ENCODE peak calls at places on chromosomes 4 and X, in seven cellular contexts. E is GM12878, J is fibroblast of lung, T is mammary epithelial cell, S is upper lobe of left lung, G is HCT116, Q is suprapubic skin. P is an unnamed sample. For H3K36me3, the result is how much of the 10 kb centered on the place peaks cover.

GRCh38 chr4:107999932-108000539 is 10.3 kb downstream of the HADH start:
- DNase-seq in E (no peak), J (peak), T (no peak), S (no peak), G (no peak), Q (no peak), P (no peak)

GRCh38 chrX:68953331-68953730 is 124.5 kb downstream of the EFNB1 start:
- DNase-seq in E (no peak), J (no peak), T (no peak), S (no peak), G (no peak), Q (no peak), P (no peak)

GRCh38 chr4:139015948-139016451 is 419 bp downstream of the NOCT start:
- DNase-seq in E (no peak), J (peak), T (peak), S (peak), G (no peak), Q (no peak), P (no peak)

GRCh38 chr4:173879286-173879908 is 349.4 kb upstream of the HAND2 start:
- DNase-seq in E (no peak), J (no peak), T (no peak), S (no peak), G (no peak), Q (no peak), P (no peak)

GRCh38 chr4:153759407-153760226 is at the start of gene RNF175:
- DNase-seq in E (no peak), J (no peak), T (no peak), S (peak), G (no peak), Q (no peak), P (no peak)

GRCh38 chr4:72112514-72113156 is 80.8 kb downstream of the NPFFR2 start:
- DNase-seq in E (peak), J (peak), T (peak), S (no peak), G (peak), Q (no peak), P (peak)

GRCh38 chr4:31107362-31107761 is 387.2 kb downstream of the PCDH7 start:
- DNase-seq in E (no peak), J (peak), T (peak), S (no peak), G (peak), Q (no peak), P (no peak)

GRCh38 chr4:17961249-17961648 is 60.3 kb downstream of the LCORL start:
- DNase-seq in E (no peak), J (no peak), T (no peak), S (no peak), G (no peak), Q (no peak), P (no peak)

GRCh38 chr4:89751416-89751815 is 85.5 kb downstream of the SNCA start:
- DNase-seq in E (no peak), J (no peak), T (no peak), S (no peak), G (no peak), Q (no peak), P (no peak)

GRCh38 chr4:96845798-96846197 is 1005.9 kb downstream of the PDHA2 start:
- DNase-seq in E (no peak), J (no peak), T (no peak), S (no peak), G (no peak), Q (no peak), P (no peak)

GRCh38 chr4:140726776-140727500 is 29.2 kb downstream of the TBC1D9 start:
- DNase-seq in E (no peak), J (no peak), T (peak), S (no peak), G (no peak), Q (no peak), P (no peak)

GRCh38 chr4:186948361-186949291 is 225.0 kb upstream of the FAT1 start:
- DNase-seq in E (no peak), J (peak), T (no peak), S (no peak), G (no peak), Q (no peak), P (no peak)

GRCh38 chr4:168848977-168849687 is 160.9 kb downstream of the CBR4 start:
- DNase-seq in E (no peak), J (no peak), T (peak), S (no peak), G (no peak), Q (no peak), P (no peak)

GRCh38 chr4:38075370-38076152 is 115.4 kb downstream of the PTTG2 start:
- DNase-seq in E (no peak), J (peak), T (peak), S (no peak), G (no peak), Q (no peak), P (no peak)

GRCh38 chr4:53680588-53680987 is 89.3 kb upstream of the LNX1 start:
- DNase-seq in E (no peak), J (no peak), T (no peak), S (no peak), G (no peak), Q (no peak), P (no peak)

GRCh38 chr4:147616849-147617172 is 386 bp upstream of the TMEM184C start:
- DNase-seq in E (no peak), J (no peak), T (no peak), S (no peak), G (no peak), Q (no peak), P (no peak)

GRCh38 chr4:140448830-140449229 is 21.4 kb upstream of the CLGN start:
- DNase-seq in E (no peak), J (peak), T (no peak), S (no peak), G (no peak), Q (no peak), P (no peak)

GRCh38 chr4:75710246-75710645 is 14.1 kb upstream of the USO1 start:
- DNase-seq in E (no peak), J (no peak), T (no peak), S (no peak), G (no peak), Q (no peak), P (no peak)

GRCh38 chrX:124240422-124240821 is 92.0 kb upstream of the TEX13D start:
- DNase-seq in E (no peak), J (peak), T (no peak), S (no peak), G (no peak), Q (no peak), P (no peak)

GRCh38 chr4:83646538-83646937 is 110.6 kb downstream of the GPAT3 start:
- DNase-seq in E (no peak), J (no peak), T (no peak), S (no peak), G (no peak), Q (no peak), P (no peak)

GRCh38 chrX:439236-439635 is 52.5 kb upstream of the PPP2R3B start:
- DNase-seq in E (no peak), J (no peak), T (no peak), S (no peak), G (no peak), Q (no peak), P (no peak)

GRCh38 chrX:23785564-23785963 is 2.6 kb downstream of the SAT1 start:
- DNase-seq in E (no peak), J (no peak), T (no peak), S (no peak), G (no peak), Q (no peak), P (no peak)

GRCh38 chrX:133921764-133922389 is 63.5 kb downstream of the GPC3 start:
- DNase-seq in E (no peak), J (peak), T (peak), S (no peak), G (peak), Q (no peak), P (no peak)

GRCh38 chr4:180932365-180933001 is 1310.7 kb upstream of the TENM3 start:
- DNase-seq in E (no peak), J (peak), T (no peak), S (no peak), G (no peak), Q (no peak), P (no peak)

GRCh38 chrX:100652266-100652665 is 8.3 kb downstream of the SRPX2 start:
- DNase-seq in E (no peak), J (no peak), T (no peak), S (no peak), G (no peak), Q (no peak), P (no peak)

GRCh38 chr4:109315818-109316217 is 13.4 kb upstream of the COL25A1 start:
- DNase-seq in E (no peak), J (no peak), T (no peak), S (no peak), G (no peak), Q (no peak), P (no peak)

DNA sequence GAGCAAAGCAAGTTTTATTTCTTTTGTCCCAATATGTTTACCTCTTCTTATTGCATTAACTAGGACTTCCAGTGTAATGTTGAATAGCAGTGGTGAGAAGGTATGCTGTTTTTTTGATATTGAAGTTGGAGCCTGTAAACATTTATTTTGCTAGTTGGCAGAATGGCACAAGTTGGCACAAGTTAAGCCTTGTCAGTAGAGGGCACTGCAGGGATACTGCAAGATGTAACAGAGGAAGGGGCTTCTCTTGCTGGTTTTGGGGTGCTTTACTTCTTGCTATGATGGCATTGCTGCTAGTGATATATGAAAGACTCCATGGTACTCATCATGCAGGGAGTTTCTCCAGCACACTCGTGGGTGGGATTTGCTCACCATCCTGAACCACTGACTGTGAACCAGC is 327.3 kb upstream of the ARX start:
- DNase-seq in E (no peak), J (no peak), T (no peak), S (no peak), G (no peak), Q (no peak), P (no peak)
- TF ChIP-seq CTCF in E (no peak), J (no peak), T (no peak), S (no peak), G (no peak), Q (no peak), P (no peak)

DNA sequence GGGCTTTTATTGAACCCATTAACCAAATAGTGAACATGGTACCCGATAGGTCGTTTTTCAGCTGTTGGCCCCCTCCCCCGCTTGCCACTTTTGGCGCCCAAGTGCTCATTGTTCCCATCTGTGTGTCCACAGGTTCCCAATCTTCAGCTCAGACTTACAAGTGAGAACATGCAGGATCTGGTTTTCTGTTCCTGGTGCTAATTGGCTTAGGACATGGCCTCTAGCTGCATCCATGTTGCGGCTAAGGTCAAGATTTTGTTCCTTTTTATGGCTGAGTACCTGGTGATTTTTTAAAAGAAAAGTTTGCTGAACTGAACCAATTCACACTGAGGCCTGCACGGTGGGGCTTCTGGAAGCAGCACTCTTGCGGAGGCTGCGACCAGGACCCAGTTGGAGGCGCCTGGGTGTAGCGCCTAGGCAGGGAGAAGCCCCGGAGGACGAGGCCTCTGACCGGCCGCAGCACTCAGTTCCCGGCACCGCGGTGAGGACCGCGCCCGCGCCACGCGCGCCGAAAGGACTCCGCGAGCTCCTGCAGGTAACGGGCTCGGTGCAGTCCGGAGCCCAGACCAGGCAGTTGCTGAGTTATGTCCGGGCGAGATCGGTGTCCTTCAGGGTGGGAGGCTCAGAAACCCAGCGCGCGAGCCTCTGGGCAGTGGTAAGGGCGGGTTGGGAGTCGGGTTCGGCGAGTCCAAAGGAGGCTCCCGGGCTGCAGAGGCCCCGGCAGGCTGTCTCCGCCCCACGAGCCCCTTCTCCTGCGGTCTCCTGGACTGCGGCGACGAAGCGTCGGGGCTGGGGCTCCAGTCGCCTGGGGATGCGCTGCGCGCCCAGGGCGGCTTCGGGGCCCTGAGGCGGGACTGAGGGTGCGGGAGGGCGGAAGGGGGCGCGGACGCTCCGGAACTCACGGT is 15.8 kb upstream of the SLC25A4 start:
- DNase-seq in E (no peak), J (no peak), T (peak), S (peak), G (no peak), Q (no peak), P (peak)
- H3K4me3 ChIP-seq in E (no peak), J (peak), T (peak), S (peak), G (no peak), Q (peak), P (no peak)

DNA sequence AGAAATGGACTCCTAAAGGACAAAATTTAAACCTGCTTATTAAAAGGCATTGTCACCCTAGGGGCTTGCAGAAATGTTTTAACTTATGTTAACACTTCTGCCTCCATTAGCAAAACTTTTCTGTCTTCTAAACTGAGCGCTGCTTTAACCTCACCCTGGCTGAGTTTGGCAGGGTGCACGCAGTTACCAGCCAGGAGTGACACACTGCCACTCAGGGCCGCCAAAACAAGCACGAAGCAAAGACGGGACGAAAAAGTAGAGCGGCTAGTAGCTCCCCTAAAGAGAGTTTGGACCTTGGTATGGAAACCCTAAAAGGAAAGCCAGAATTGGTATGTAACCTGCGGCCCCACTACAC is 23.8 kb upstream of the UVSSA start:
- DNase-seq in E (no peak), J (no peak), T (no peak), S (no peak), G (no peak), Q (no peak), P (no peak)
- H3K36me3 ChIP-seq in E (under half), J (under half), T (under half), S (half or more), G (under half), Q (half or more), P (under half)

DNA sequence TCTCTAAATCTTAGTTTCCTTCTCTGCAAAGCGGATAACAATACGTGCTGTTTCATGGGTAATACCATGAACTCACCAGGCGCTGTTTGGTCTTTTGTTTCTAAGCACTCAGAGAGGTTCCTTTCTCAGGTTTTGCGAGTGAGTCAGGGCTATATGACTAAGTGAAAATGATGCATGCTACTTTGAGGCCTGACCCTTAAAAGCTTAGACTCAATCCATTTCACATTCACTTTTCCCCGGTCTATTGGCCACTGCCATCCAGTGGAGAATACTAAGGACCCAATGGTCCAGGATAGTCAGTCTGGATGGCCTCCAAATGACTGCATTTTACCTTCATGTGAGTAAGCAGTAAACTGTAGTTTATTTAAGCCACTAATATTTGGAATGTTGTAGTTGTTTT is 400.8 kb upstream of the SLIT2 start:
- DNase-seq in E (no peak), J (peak), T (peak), S (no peak), G (peak), Q (no peak), P (no peak)
- TF ChIP-seq CTCF in E (no peak), J (no peak), T (no peak), S (no peak), G (no peak), Q (no peak), P (no peak)

GRCh38 chr4:44446191-44446590 is 2.4 kb downstream of the KCTD8 start:
- DNase-seq in E (no peak), J (peak), T (no peak), S (no peak), G (no peak), Q (no peak), P (no peak)
- H3K4me3 ChIP-seq in E (no peak), J (no peak), T (no peak), S (no peak), G (no peak), Q (no peak), P (no peak)

GRCh38 chr4:127888559-127888958 is 7.9 kb downstream of the PLK4 start:
- DNase-seq in E (no peak), J (no peak), T (no peak), S (no peak), G (no peak), Q (no peak), P (no peak)

GRCh38 chr4:127889903-127890302 is 9.2 kb downstream of the PLK4 start:
- DNase-seq in E (no peak), J (no peak), T (no peak), S (no peak), G (no peak), Q (no peak), P (no peak)
- H3K36me3 ChIP-seq in E (under half), J (under half), T (half or more), S (under half), G (half or more), Q (under half), P (under half)

GRCh38 chr4:176897226-176897625 is 104.5 kb upstream of the VEGFC start:
- DNase-seq in E (no peak), J (no peak), T (no peak), S (no peak), G (no peak), Q (no peak), P (no peak)
- TF ChIP-seq CTCF in E (no peak), J (no peak), T (no peak), S (no peak), G (no peak), Q (no peak), P (no peak)

GRCh38 chr4:184456337-184456736 is 18.0 kb downstream of the IRF2 start:
- DNase-seq in E (no peak), J (no peak), T (no peak), S (peak), G (no peak), Q (no peak), P (no peak)

GRCh38 chr4:184451726-184452125 is 22.6 kb downstream of the IRF2 start:
- DNase-seq in E (no peak), J (no peak), T (no peak), S (no peak), G (no peak), Q (no peak), P (no peak)

GRCh38 chr4:184450743-184451142 is 23.6 kb downstream of the IRF2 start:
- DNase-seq in E (no peak), J (no peak), T (no peak), S (no peak), G (no peak), Q (no peak), P (no peak)

GRCh38 chr4:184455299-184455698 is 19.1 kb downstream of the IRF2 start:
- DNase-seq in E (no peak), J (no peak), T (no peak), S (no peak), G (no peak), Q (no peak), P (no peak)

GRCh38 chr4:184453402-184454160 is 20.8 kb downstream of the IRF2 start:
- DNase-seq in E (no peak), J (peak), T (peak), S (no peak), G (no peak), Q (no peak), P (peak)
- H3K4me3 ChIP-seq in E (peak), J (no peak), T (no peak), S (no peak), G (no peak), Q (no peak), P (peak)

P was measured in GM06990.